ENCODE peak calls at places on chromosomes 13 and 19, in nine cellular contexts. One of them, this sample, is unnamed.

GRCh38 chr13:101309014-101309619 is 107.2 kb downstream of the NALCN start:
- DNase-seq in H9: no peak
- DNase-seq in astrocyte of the hippocampus: peak; percentile 81
- DNase-seq in skeletal muscle cell: peak; percentile 34
- DNase-seq in fibroblast of mammary gland: peak; percentile 72
- DNase-seq in fibroblast of the conjunctiva: peak; percentile 28
- DNase-seq in HFF-Myc: no peak
- DNase-seq in activated T-helper 9 cell treated with anti-CD3 and anti-CD28 coated beads, Interleukin-2, amount 50 U/mL, for 16 hours: no peak
- DNase-seq in GM12865: no peak
- DNase-seq in this sample: no peak

GRCh38 chr13:52169839-52170238 is 10.4 kb upstream of the NEK3 start:
- DNase-seq in fibroblast of the conjunctiva: no peak
- DNase-seq in activated T-helper 9 cell treated with anti-CD3 and anti-CD28 coated beads, Interleukin-2, amount 50 U/mL, for 16 hours: no peak
- DNase-seq in fibroblast of mammary gland: no peak
- DNase-seq in GM12865: no peak
- DNase-seq in astrocyte of the hippocampus: no peak
- DNase-seq in HFF-Myc: no peak
- DNase-seq in skeletal muscle cell: no peak
- DNase-seq in H9: no peak
- DNase-seq in this sample: no peak

GRCh38 chr13:111425326-111425725 is 104.9 kb downstream of the TEX29 start:
- DNase-seq in skeletal muscle cell: no peak
- DNase-seq in HFF-Myc: no peak
- DNase-seq in fibroblast of mammary gland: no peak
- DNase-seq in GM12865: no peak
- DNase-seq in H9: no peak
- DNase-seq in astrocyte of the hippocampus: no peak
- DNase-seq in fibroblast of the conjunctiva: no peak
- DNase-seq in activated T-helper 9 cell treated with anti-CD3 and anti-CD28 coated beads, Interleukin-2, amount 50 U/mL, for 16 hours: no peak
- DNase-seq in this sample: no peak

GRCh38 chr19:51060973-51061372 is 3.9 kb downstream of the KLK13 start:
- DNase-seq in HFF-Myc: no peak
- DNase-seq in activated T-helper 9 cell treated with anti-CD3 and anti-CD28 coated beads, Interleukin-2, amount 50 U/mL, for 16 hours: no peak
- DNase-seq in H9: no peak
- DNase-seq in fibroblast of mammary gland: no peak
- DNase-seq in fibroblast of the conjunctiva: no peak
- DNase-seq in astrocyte of the hippocampus: no peak
- DNase-seq in skeletal muscle cell: no peak
- DNase-seq in GM12865: no peak
- DNase-seq in this sample: no peak

GRCh38 chr19:10270180-10270615 is 722 bp upstream of the ICAM1 start:
- DNase-seq in HFF-Myc: no peak
- DNase-seq in astrocyte of the hippocampus: peak; percentile 41
- DNase-seq in skeletal muscle cell: no peak
- DNase-seq in fibroblast of mammary gland: no peak
- DNase-seq in activated T-helper 9 cell treated with anti-CD3 and anti-CD28 coated beads, Interleukin-2, amount 50 U/mL, for 16 hours: peak; percentile 58
- DNase-seq in fibroblast of the conjunctiva: no peak
- DNase-seq in H9: peak; percentile 33
- DNase-seq in GM12865: peak; percentile 89
- DNase-seq in this sample: peak; percentile 100

GRCh38 chr13:26695891-26696311 is 64.7 kb downstream of the GPR12 start:
- DNase-seq in HFF-Myc: no peak
- DNase-seq in fibroblast of mammary gland: no peak
- DNase-seq in GM12865: no peak
- DNase-seq in skeletal muscle cell: no peak
- DNase-seq in H9: no peak
- DNase-seq in activated T-helper 9 cell treated with anti-CD3 and anti-CD28 coated beads, Interleukin-2, amount 50 U/mL, for 16 hours: no peak
- DNase-seq in fibroblast of the conjunctiva: no peak
- DNase-seq in astrocyte of the hippocampus: no peak
- DNase-seq in this sample: no peak

GRCh38 chr19:44745386-44745831 is 3.1 kb upstream of the BCL3 start:
- DNase-seq in astrocyte of the hippocampus: peak; percentile 71
- DNase-seq in fibroblast of the conjunctiva: peak; percentile 73
- DNase-seq in skeletal muscle cell: no peak
- DNase-seq in fibroblast of mammary gland: peak; percentile 83
- DNase-seq in HFF-Myc: no peak
- DNase-seq in GM12865: no peak
- DNase-seq in H9: peak; percentile 62
- DNase-seq in activated T-helper 9 cell treated with anti-CD3 and anti-CD28 coated beads, Interleukin-2, amount 50 U/mL, for 16 hours: no peak
- DNase-seq in this sample: no peak

GRCh38 chr19:38386968-38387549 is 775 bp downstream of the GGN start:
- DNase-seq in H9: no peak
- DNase-seq in activated T-helper 9 cell treated with anti-CD3 and anti-CD28 coated beads, Interleukin-2, amount 50 U/mL, for 16 hours: no peak
- DNase-seq in fibroblast of the conjunctiva: no peak
- DNase-seq in HFF-Myc: no peak
- DNase-seq in skeletal muscle cell: no peak
- DNase-seq in fibroblast of mammary gland: peak; percentile 23
- DNase-seq in astrocyte of the hippocampus: no peak
- DNase-seq in GM12865: no peak
- DNase-seq in this sample: peak; percentile 39

GRCh38 chr13:106488075-106488474 is 47.4 kb downstream of the EFNB2 start:
- DNase-seq in activated T-helper 9 cell treated with anti-CD3 and anti-CD28 coated beads, Interleukin-2, amount 50 U/mL, for 16 hours: no peak
- DNase-seq in fibroblast of mammary gland: no peak
- DNase-seq in astrocyte of the hippocampus: no peak
- DNase-seq in skeletal muscle cell: no peak
- DNase-seq in GM12865: no peak
- DNase-seq in H9: no peak
- DNase-seq in HFF-Myc: no peak
- DNase-seq in fibroblast of the conjunctiva: no peak
- DNase-seq in this sample: no peak

GRCh38 chr19:3968556-3969434 is 2.1 kb downstream of the DAPK3 start:
- DNase-seq in H9: peak; percentile 99
- DNase-seq in fibroblast of mammary gland: peak; percentile 98
- DNase-seq in GM12865: no peak
- DNase-seq in HFF-Myc: peak; percentile 100
- DNase-seq in activated T-helper 9 cell treated with anti-CD3 and anti-CD28 coated beads, Interleukin-2, amount 50 U/mL, for 16 hours: no peak
- DNase-seq in fibroblast of the conjunctiva: peak; percentile 99
- DNase-seq in skeletal muscle cell: peak; percentile 97
- DNase-seq in astrocyte of the hippocampus: peak; percentile 99
- DNase-seq in this sample: peak; percentile 16

GRCh38 chr19:48330012-48330681 is 4.8 kb downstream of the EMP3 start:
- DNase-seq in skeletal muscle cell: no peak
- DNase-seq in fibroblast of mammary gland: peak; percentile 16
- DNase-seq in HFF-Myc: no peak
- DNase-seq in H9: peak; percentile 92
- DNase-seq in activated T-helper 9 cell treated with anti-CD3 and anti-CD28 coated beads, Interleukin-2, amount 50 U/mL, for 16 hours: peak; percentile 74
- DNase-seq in fibroblast of the conjunctiva: no peak
- DNase-seq in astrocyte of the hippocampus: peak; percentile 86
- DNase-seq in GM12865: peak; percentile 95
- DNase-seq in this sample: peak; percentile 100

This sample was measured in NB4.